ENCODE peak calls at places on chromosomes 5 and 9, in four cellular contexts. H is HepG2, G is GM12878, L is GM12891. C is an unnamed sample.

GRCh38 chr9:33081128-33081851 is 4.8 kb upstream of the SMU1 start:
- DNase-seq in L (peak; percentile 48), H (peak; percentile 79), G (peak; percentile 76), C (peak; percentile 42)

GRCh38 chr9:30522486-30522885 is 1862.0 kb upstream of the ACO1 start:
- DNase-seq in L (no peak), H (no peak), G (no peak), C (no peak)

GRCh38 chr5:10354048-10354872 is 765 bp downstream of the MARCHF6 start:
- DNase-seq in G (no peak), L (no peak), H (peak; percentile 53), C (no peak)

GRCh38 chr9:111762546-111762945 is 32.2 kb downstream of the SHOC1 start:
- DNase-seq in G (no peak), L (no peak), H (no peak), C (no peak)

GRCh38 chr9:131810351-131811170 is 70.7 kb upstream of the RAPGEF1 start:
- DNase-seq in H (no peak), G (no peak), L (no peak), C (no peak)

GRCh38 chr5:53334431-53334941 is 145.9 kb upstream of the FST start:
- DNase-seq in G (no peak), H (no peak), L (no peak), C (no peak)

GRCh38 chr5:122089096-122089495 is 11.0 kb upstream of the LOX start:
- DNase-seq in H (no peak), L (no peak), G (no peak), C (no peak)

GRCh38 chr5:171816666-171817065 is 31.0 kb downstream of the SMIM23 start:
- DNase-seq in G (no peak), H (no peak), L (no peak), C (no peak)

GRCh38 chr5:119945696-119946095 is 316.3 kb downstream of the FAM170A start:
- DNase-seq in G (no peak), L (no peak), H (no peak), C (no peak)

GRCh38 chr9:113164536-113165300 is 13.9 kb downstream of the SLC31A2 start:
- DNase-seq in G (no peak), H (no peak), L (no peak), C (no peak)

GRCh38 chr5:156947933-156948332 is 15.1 kb downstream of the TIMD4 start:
- DNase-seq in L (no peak), G (no peak), H (no peak), C (no peak)

DNA sequence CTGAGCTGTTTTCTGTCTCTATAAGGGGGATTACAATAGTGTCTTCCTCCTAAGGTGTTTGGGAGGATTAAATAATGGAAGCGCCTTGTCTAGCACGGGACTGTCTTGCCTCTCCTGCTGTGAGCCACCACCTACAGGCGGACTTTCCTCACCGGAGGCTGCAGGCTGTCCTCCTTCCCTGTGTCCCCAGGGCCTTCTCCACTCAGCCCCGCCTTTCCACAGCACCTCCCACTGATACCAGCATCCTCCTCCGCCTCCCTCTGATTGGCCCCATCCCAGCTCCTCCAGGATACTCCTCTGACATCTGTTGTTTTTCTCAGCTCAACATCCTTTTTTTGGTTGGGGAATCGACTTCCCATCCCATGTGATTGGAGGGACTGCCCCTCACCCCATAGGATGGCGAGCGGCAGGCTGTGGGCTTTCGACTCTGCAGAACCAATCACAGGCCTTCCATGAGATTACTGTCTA is 851 bp upstream of the ZDHHC12 start:
- DNase-seq in G (peak; percentile 32), L (no peak), H (peak; percentile 20), C (peak; percentile 71)
- TF ChIP-seq POLR2A in G (no peak), L (no peak), H (no peak), C (no peak)

DNA sequence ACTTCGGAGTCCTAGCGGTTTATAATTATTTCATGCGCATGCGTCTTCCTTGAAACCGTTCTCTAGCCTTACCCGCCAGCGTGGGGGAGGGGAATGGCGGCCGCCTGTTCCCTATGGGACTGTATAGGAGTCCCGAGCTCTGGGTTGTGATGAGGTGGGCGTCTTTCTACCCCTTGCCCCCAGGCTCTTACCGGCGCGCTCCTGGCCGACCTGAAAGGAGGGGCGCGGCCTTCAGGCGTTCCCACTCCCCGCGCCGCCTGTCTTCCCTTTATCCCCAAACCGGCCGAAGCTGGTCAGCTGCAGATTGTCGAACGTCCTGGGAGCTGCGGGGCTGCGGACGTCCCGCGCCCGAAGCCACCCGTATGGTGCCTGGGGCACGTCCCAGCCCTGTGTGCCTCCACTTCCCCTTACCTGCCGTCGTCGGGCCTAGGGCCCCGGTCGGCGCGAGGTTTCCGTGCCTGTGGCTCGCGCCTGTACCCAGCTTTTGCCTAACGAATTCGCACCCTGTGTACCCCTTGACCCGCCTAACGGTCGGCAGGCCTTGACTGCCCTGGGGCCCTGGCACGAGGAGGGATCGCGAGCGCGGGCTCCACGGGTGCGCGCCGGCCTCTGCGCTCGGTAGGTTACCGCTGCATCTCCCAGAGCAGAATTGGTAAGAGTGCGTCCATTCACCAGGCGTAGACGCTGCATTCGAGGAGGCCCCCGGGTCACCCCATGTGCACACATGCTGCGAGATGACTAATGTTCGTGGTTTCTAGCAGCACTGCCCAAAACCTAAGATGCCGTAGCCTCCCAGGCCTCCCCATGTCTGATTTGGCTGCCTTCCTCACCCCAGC is 653 bp upstream of the HNRNPH1 start:
- DNase-seq in L (no peak), H (peak; percentile 45), G (no peak), C (peak; percentile 53)
- TF ChIP-seq TAF1 in L (no peak), H (peak; percentile 72), G (peak; percentile 65), C (no peak)

DNA sequence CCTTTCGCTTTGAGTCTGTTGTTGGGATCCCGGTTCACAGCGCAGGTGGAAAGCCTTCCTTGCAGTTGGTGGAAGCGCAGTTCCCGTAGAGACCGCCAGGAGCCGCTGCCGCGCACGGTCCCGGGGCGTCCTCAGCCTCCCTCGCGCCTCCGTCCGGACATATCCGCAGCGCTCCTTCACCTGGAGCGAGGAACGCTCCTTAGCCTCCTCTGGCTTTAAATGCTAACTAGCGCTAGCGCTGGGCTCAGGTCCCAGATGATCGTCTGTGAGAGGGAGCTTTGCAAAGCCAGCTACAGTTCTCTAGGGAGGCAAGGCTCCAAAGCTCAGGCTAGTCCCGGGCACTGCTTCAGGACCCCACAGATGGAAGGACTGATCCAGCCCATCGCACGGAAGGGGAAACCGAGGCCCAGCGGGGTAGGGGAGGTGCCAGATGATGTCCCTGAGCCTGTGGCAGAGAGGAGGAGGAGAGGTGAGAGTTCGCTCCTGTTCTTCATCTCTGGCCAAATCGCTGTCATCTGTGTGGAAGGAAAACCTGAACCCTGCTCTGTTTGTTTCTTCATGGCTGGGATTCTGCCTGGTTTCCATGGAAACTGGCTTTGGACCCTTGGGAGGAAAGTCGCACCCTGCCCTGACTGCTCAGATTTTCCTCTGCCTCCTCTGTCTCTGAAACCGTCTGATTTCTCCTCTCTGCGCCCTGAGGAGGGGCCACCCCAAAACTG is 31.4 kb downstream of the COL15A1 start:
- DNase-seq in L (peak; percentile 81), G (no peak), H (peak; percentile 34), C (peak; percentile 89)
- TF ChIP-seq POLR2A in L (no peak), G (no peak), H (no peak), C (no peak)

DNA sequence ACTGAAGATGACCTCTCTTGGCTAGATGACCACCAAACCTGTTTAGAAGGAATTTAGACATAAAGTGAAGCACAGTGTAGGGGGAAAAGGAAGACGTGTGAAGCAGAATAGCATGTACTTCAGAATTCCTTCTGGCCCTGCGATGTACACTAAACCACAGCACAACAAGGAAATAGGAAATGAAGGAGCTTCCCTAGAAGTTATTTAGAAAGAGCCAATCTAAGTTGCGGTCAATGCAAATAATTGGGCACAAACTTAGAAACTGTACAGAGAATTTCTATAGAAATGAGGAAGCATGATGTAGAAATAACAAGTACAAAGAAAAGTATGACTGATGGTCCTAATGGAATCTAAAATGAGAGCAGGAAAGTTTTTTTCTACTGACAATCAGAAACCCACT is 41.5 kb downstream of the ANKRD55 start:
- DNase-seq in H (no peak), L (no peak), G (no peak), C (no peak)
- TF ChIP-seq TAF1 in H (no peak), L (no peak), G (no peak), C (no peak)

C was measured in GM12892.